ENCODE peak calls at places on chromosomes 7 and 10, in eight cellular contexts. One of them, this sample, is unnamed.
A peak's percentile ranks its signal among the peaks of the same experiment; 100 is the strongest.

GRCh38 chr10:72792288-72792687 is 100.3 kb downstream of the MCU start:
- DNase-seq in ovary: no peak
- DNase-seq in A549: no peak
- DNase-seq in SK-N-SH: no peak
- DNase-seq in HCT116: no peak
- DNase-seq in H9: no peak
- DNase-seq in K562: no peak
- DNase-seq in heart right ventricle: no peak
- DNase-seq in this sample: no peak

GRCh38 chr10:99742701-99743100 is 10.7 kb downstream of the CUTC start:
- DNase-seq in ovary: no peak
- DNase-seq in A549: no peak
- DNase-seq in SK-N-SH: no peak
- DNase-seq in HCT116: no peak
- DNase-seq in H9: no peak
- DNase-seq in K562: no peak
- DNase-seq in heart right ventricle: no peak
- DNase-seq in this sample: no peak

GRCh38 chr7:136114966-136115762 is 138.0 kb upstream of the MTPN start:
- DNase-seq in ovary: no peak
- DNase-seq in A549: peak; percentile 61
- DNase-seq in SK-N-SH: peak; percentile 60
- DNase-seq in HCT116: peak; percentile 13
- DNase-seq in H9: peak; percentile 85
- DNase-seq in K562: peak; percentile 77
- DNase-seq in heart right ventricle: peak; percentile 17
- DNase-seq in this sample: peak; percentile 83

GRCh38 chr7:155682484-155682883 is 38.0 kb downstream of the RBM33 start:
- DNase-seq in ovary: no peak
- DNase-seq in A549: no peak
- DNase-seq in SK-N-SH: no peak
- DNase-seq in HCT116: no peak
- DNase-seq in H9: no peak
- DNase-seq in K562: no peak
- DNase-seq in heart right ventricle: no peak
- DNase-seq in this sample: no peak

GRCh38 chr7:130490888-130491771 is 755 bp upstream of the MEST start:
- DNase-seq in ovary: peak; percentile 74
- DNase-seq in A549: no peak
- DNase-seq in SK-N-SH: peak; percentile 87
- DNase-seq in HCT116: no peak
- DNase-seq in H9: peak; percentile 55
- DNase-seq in K562: no peak
- DNase-seq in heart right ventricle: peak; percentile 29
- DNase-seq in this sample: peak; percentile 72

GRCh38 chr7:40694991-40695390 is 560.2 kb downstream of the SUGCT start:
- DNase-seq in ovary: no peak
- DNase-seq in A549: no peak
- DNase-seq in SK-N-SH: no peak
- DNase-seq in HCT116: no peak
- DNase-seq in H9: no peak
- DNase-seq in K562: no peak
- DNase-seq in heart right ventricle: no peak
- DNase-seq in this sample: no peak

GRCh38 chr7:139613971-139614411 is 90.5 kb downstream of the CLEC2L start:
- DNase-seq in ovary: no peak
- DNase-seq in A549: no peak
- DNase-seq in SK-N-SH: no peak
- DNase-seq in HCT116: no peak
- DNase-seq in H9: peak; percentile 56
- DNase-seq in K562: no peak
- DNase-seq in heart right ventricle: no peak
- DNase-seq in this sample: no peak

GRCh38 chr10:105370697-105371096 is 729.6 kb downstream of the SORCS3 start:
- DNase-seq in ovary: no peak
- DNase-seq in A549: no peak
- DNase-seq in SK-N-SH: no peak
- DNase-seq in HCT116: no peak
- DNase-seq in H9: no peak
- DNase-seq in K562: no peak
- DNase-seq in heart right ventricle: no peak
- DNase-seq in this sample: no peak

GRCh38 chr7:22675917-22676343 is 51.1 kb upstream of the IL6 start:
- DNase-seq in ovary: no peak
- DNase-seq in A549: no peak
- DNase-seq in SK-N-SH: no peak
- DNase-seq in HCT116: no peak
- DNase-seq in H9: no peak
- DNase-seq in K562: no peak
- DNase-seq in heart right ventricle: no peak
- DNase-seq in this sample: no peak

GRCh38 chr10:129442866-129443265 is 24.2 kb upstream of the MGMT start:
- DNase-seq in ovary: no peak
- DNase-seq in A549: no peak
- DNase-seq in SK-N-SH: no peak
- DNase-seq in HCT116: no peak
- DNase-seq in H9: no peak
- DNase-seq in K562: no peak
- DNase-seq in heart right ventricle: no peak
- DNase-seq in this sample: no peak

GRCh38 chr7:28919510-28919909 is 38.6 kb downstream of the TRIL start:
- DNase-seq in ovary: no peak
- DNase-seq in A549: no peak
- DNase-seq in SK-N-SH: no peak
- DNase-seq in HCT116: no peak
- DNase-seq in H9: no peak
- DNase-seq in K562: no peak
- DNase-seq in heart right ventricle: no peak
- DNase-seq in this sample: no peak

GRCh38 chr7:138981332-138982203 is at the start of gene KIAA1549:
- DNase-seq in ovary: peak; percentile 79
- DNase-seq in A549: peak; percentile 72
- DNase-seq in SK-N-SH: peak; percentile 98
- DNase-seq in HCT116: peak; percentile 12
- DNase-seq in H9: peak; percentile 76
- DNase-seq in K562: peak; percentile 98
- DNase-seq in heart right ventricle: peak; percentile 45
- DNase-seq in this sample: peak; percentile 53

GRCh38 chr7:50436133-50436802 is 13.9 kb downstream of the FIGNL1 start:
- DNase-seq in ovary: no peak
- DNase-seq in A549: peak; percentile 28
- DNase-seq in SK-N-SH: no peak
- DNase-seq in HCT116: no peak
- DNase-seq in H9: no peak
- DNase-seq in K562: no peak
- DNase-seq in heart right ventricle: no peak
- DNase-seq in this sample: no peak

GRCh38 chr7:50431906-50432305 is 18.2 kb downstream of the FIGNL1 start:
- DNase-seq in ovary: no peak
- DNase-seq in A549: no peak
- DNase-seq in SK-N-SH: no peak
- DNase-seq in HCT116: no peak
- DNase-seq in H9: no peak
- DNase-seq in K562: no peak
- DNase-seq in heart right ventricle: no peak
- DNase-seq in this sample: no peak

GRCh38 chr7:50427518-50427917 is 22.6 kb downstream of the FIGNL1 start:
- DNase-seq in ovary: no peak
- DNase-seq in A549: no peak
- DNase-seq in SK-N-SH: no peak
- DNase-seq in HCT116: no peak
- DNase-seq in H9: no peak
- DNase-seq in K562: no peak
- DNase-seq in heart right ventricle: no peak
- DNase-seq in this sample: no peak

GRCh38 chr7:50426280-50427045 is 23.7 kb downstream of the FIGNL1 start:
- DNase-seq in ovary: no peak
- DNase-seq in A549: no peak
- DNase-seq in SK-N-SH: no peak
- DNase-seq in HCT116: no peak
- DNase-seq in H9: no peak
- DNase-seq in K562: no peak
- DNase-seq in heart right ventricle: no peak
- DNase-seq in this sample: no peak

DNA sequence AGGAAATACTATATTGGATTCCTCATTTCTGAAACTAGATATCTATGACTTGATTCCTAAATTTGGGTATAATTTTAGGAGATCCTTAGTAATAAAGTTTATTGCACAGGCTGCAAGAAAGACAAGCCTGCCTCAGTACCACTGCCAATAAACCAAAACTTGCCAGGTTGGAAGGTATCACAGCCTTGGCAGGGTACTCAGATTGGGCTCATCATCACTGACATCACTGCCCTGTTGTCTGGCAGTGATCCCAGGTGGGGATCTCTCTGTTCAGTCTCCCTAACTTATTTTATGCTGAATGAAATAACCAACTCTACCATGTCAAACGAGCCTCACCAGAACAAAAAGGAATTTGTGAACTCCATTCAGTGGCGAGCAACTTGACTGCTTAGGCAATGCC is 18.8 kb downstream of the FIGNL1 start:
- DNase-seq in ovary: no peak
- DNase-seq in A549: no peak
- DNase-seq in SK-N-SH: no peak
- DNase-seq in HCT116: no peak
- DNase-seq in H9: no peak
- DNase-seq in K562: no peak
- DNase-seq in heart right ventricle: no peak
- DNase-seq in this sample: no peak
- H3K4me1 ChIP-seq in ovary: peaks cover 2% of the 10 kb centered on the region
- H3K4me1 ChIP-seq in A549: peaks cover 6% of the 10 kb centered on the region
- H3K4me1 ChIP-seq in SK-N-SH: peaks cover 12% of the 10 kb centered on the region
- H3K4me1 ChIP-seq in HCT116: no peaks in the 10 kb centered on the region
- H3K4me1 ChIP-seq in H9: no peaks in the 10 kb centered on the region
- H3K4me1 ChIP-seq in K562: no peaks in the 10 kb centered on the region
- H3K4me1 ChIP-seq in heart right ventricle: no peaks in the 10 kb centered on the region
- H3K4me1 ChIP-seq in this sample: no peaks in the 10 kb centered on the region

DNA sequence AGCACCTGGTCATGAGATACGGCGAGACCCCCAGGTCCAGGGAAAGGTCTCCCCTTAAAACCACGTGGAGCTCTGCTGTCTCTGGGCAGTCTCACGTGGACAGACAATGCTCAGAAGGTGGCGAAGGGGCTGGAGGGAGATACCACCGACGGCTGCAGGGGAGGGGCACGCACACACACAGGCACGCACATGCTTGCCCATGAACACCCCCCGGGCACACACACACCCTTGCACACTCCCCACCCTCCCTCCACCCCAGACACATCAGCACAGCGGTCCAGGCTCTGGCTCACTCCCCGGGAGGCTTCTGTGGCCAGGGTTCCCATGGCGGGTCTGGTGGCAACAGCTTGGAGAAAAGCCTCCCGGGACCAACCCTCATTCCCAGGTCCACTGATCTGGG is 52.4 kb upstream of the TNRC18 start:
- DNase-seq in ovary: no peak
- DNase-seq in A549: no peak
- DNase-seq in SK-N-SH: no peak
- DNase-seq in HCT116: no peak
- DNase-seq in H9: no peak
- DNase-seq in K562: no peak
- DNase-seq in heart right ventricle: no peak
- DNase-seq in this sample: no peak
- H3K4me1 ChIP-seq in ovary: no peaks in the 10 kb centered on the region
- H3K4me1 ChIP-seq in A549: no peaks in the 10 kb centered on the region
- H3K4me1 ChIP-seq in SK-N-SH: peaks cover 26% of the 10 kb centered on the region
- H3K4me1 ChIP-seq in HCT116: no peaks in the 10 kb centered on the region
- H3K4me1 ChIP-seq in H9: peaks cover 5% of the 10 kb centered on the region
- H3K4me1 ChIP-seq in K562: peaks cover 46% of the 10 kb centered on the region
- H3K4me1 ChIP-seq in heart right ventricle: peaks cover 10% of the 10 kb centered on the region
- H3K4me1 ChIP-seq in this sample: peaks cover 6% of the 10 kb centered on the region

DNA sequence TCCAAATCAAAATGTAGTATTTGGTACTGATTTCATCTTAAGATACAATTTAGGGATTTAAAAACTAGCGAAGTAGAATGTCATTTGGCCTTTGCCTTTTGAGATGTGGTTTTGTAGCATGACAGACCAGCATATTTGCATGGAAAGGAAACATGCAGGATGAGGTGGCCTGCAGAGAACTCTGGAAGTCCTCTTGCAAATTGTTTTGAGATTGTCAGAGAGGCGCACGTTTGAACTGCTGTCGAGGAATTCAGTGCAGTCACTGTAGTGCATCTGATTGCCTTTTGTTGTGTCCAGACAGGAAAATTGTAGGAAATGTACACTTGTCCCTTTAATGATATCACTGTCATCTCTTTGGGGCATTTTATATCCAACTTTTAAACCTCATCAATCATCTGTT is 136.7 kb downstream of the CELF2 start:
- DNase-seq in ovary: no peak
- DNase-seq in A549: no peak
- DNase-seq in SK-N-SH: no peak
- DNase-seq in HCT116: no peak
- DNase-seq in H9: no peak
- DNase-seq in K562: no peak
- DNase-seq in heart right ventricle: no peak
- DNase-seq in this sample: no peak
- H3K4me1 ChIP-seq in ovary: peaks cover 15% of the 10 kb centered on the region
- H3K4me1 ChIP-seq in A549: no peaks in the 10 kb centered on the region
- H3K4me1 ChIP-seq in SK-N-SH: no peaks in the 10 kb centered on the region
- H3K4me1 ChIP-seq in HCT116: no peaks in the 10 kb centered on the region
- H3K4me1 ChIP-seq in H9: peaks cover 8% of the 10 kb centered on the region
- H3K4me1 ChIP-seq in K562: no peaks in the 10 kb centered on the region
- H3K4me1 ChIP-seq in heart right ventricle: peaks cover 56% of the 10 kb centered on the region
- H3K4me1 ChIP-seq in this sample: peaks cover 6% of the 10 kb centered on the region

GRCh38 chr7:95553939-95554338 is 42.4 kb downstream of the PDK4 start:
- DNase-seq in ovary: no peak
- DNase-seq in A549: no peak
- DNase-seq in SK-N-SH: no peak
- DNase-seq in HCT116: no peak
- DNase-seq in H9: no peak
- DNase-seq in K562: no peak
- DNase-seq in heart right ventricle: no peak
- DNase-seq in this sample: no peak

GRCh38 chr7:95547356-95547755 is 49.0 kb downstream of the PDK4 start:
- DNase-seq in ovary: no peak
- DNase-seq in A549: no peak
- DNase-seq in SK-N-SH: no peak
- DNase-seq in HCT116: no peak
- DNase-seq in H9: no peak
- DNase-seq in K562: no peak
- DNase-seq in heart right ventricle: no peak
- DNase-seq in this sample: no peak

GRCh38 chr7:95549818-95550529 is 46.3 kb downstream of the PDK4 start:
- DNase-seq in ovary: peak; percentile 82
- DNase-seq in A549: peak; percentile 75
- DNase-seq in SK-N-SH: no peak
- DNase-seq in HCT116: peak; percentile 51
- DNase-seq in H9: no peak
- DNase-seq in K562: no peak
- DNase-seq in heart right ventricle: peak; percentile 84
- DNase-seq in this sample: peak; percentile 97

GRCh38 chr7:95547949-95548348 is 48.4 kb downstream of the PDK4 start:
- DNase-seq in ovary: no peak
- DNase-seq in A549: no peak
- DNase-seq in SK-N-SH: no peak
- DNase-seq in HCT116: no peak
- DNase-seq in H9: no peak
- DNase-seq in K562: no peak
- DNase-seq in heart right ventricle: no peak
- DNase-seq in this sample: no peak

DNA sequence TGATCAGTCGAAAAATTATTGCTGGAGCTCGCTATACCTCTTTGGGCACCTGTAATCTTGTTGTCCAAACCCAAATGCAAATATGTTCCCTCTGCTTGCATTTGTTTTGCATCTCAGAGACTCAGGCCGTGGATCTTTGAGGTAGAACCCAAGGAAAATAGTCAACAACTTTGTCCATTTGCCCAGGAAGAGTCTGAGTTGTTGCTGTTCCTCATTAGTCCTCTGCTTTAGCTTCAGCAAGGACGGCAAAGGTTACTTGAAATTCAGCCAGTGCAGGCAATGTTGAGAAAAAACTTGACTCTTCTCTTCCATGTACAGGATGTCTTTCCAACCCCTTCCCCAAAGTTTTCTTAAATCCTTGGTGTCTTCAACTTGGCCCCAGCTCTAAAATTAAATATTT is 45.8 kb downstream of the PDK4 start:
- DNase-seq in ovary: no peak
- DNase-seq in A549: no peak
- DNase-seq in SK-N-SH: no peak
- DNase-seq in HCT116: no peak
- DNase-seq in H9: no peak
- DNase-seq in K562: no peak
- DNase-seq in heart right ventricle: no peak
- DNase-seq in this sample: peak; percentile 31
- H3K4me1 ChIP-seq in ovary: peaks cover 20% of the 10 kb centered on the region
- H3K4me1 ChIP-seq in A549: peaks cover 22% of the 10 kb centered on the region
- H3K4me1 ChIP-seq in SK-N-SH: no peaks in the 10 kb centered on the region
- H3K4me1 ChIP-seq in HCT116: peaks cover 14% of the 10 kb centered on the region
- H3K4me1 ChIP-seq in H9: no peaks in the 10 kb centered on the region
- H3K4me1 ChIP-seq in K562: peaks cover 8% of the 10 kb centered on the region
- H3K4me1 ChIP-seq in heart right ventricle: peaks cover 47% of the 10 kb centered on the region
- H3K4me1 ChIP-seq in this sample: peaks cover 32% of the 10 kb centered on the region

This sample was measured in testis.